ENCODE peak calls at places on chromosomes 6 and 20, in eight cellular contexts. Q is GM12878, R is A549, E is HCT116, T is GM23338, V is K562, M is HL-60, O is HepG2. U is an unnamed sample.

GRCh38 chr20:1033751-1034419 is 31.8 kb upstream of the RSPO4 start:
- DNase-seq in Q (no peak), R (no peak), E (no peak), T (no peak), V (peak; percentile 21), M (peak; percentile 43), O (no peak), U (no peak)

GRCh38 chr6:34132486-34133185 is 13.3 kb downstream of the GRM4 start:
- DNase-seq in Q (no peak), R (peak; percentile 21), E (no peak), T (peak; percentile 88), V (peak; percentile 86), M (no peak), O (peak; percentile 17), U (no peak)

GRCh38 chr6:53496797-53497196 is 48.1 kb downstream of the GCLC start:
- DNase-seq in Q (no peak), R (peak; percentile 32), E (no peak), T (no peak), V (no peak), M (no peak), O (no peak), U (peak; percentile 8)

GRCh38 chr20:34891166-34892062 is 15.0 kb downstream of the ACSS2 start:
- DNase-seq in Q (no peak), R (no peak), E (peak; percentile 64), T (no peak), V (no peak), M (peak; percentile 67), O (no peak), U (peak; percentile 70)

GRCh38 chr6:108942556-108943492 is 94.6 kb downstream of the ARMC2 start:
- DNase-seq in Q (no peak), R (no peak), E (no peak), T (no peak), V (no peak), M (no peak), O (no peak), U (no peak)

GRCh38 chr20:32278199-32278643 is 770 bp downstream of the KIF3B start:
- DNase-seq in Q (peak; percentile 67), R (no peak), E (no peak), T (no peak), V (no peak), M (no peak), O (no peak), U (no peak)

GRCh38 chr6:54595844-54596243 is 250.7 kb upstream of the FAM83B start:
- DNase-seq in Q (no peak), R (no peak), E (no peak), T (no peak), V (no peak), M (no peak), O (no peak), U (no peak)

GRCh38 chr6:120112980-120113379 is 763.4 kb upstream of the MAN1A1 start:
- DNase-seq in Q (no peak), R (no peak), E (no peak), T (no peak), V (no peak), M (no peak), O (no peak), U (no peak)

GRCh38 chr20:63942250-63943006 is 13.8 kb downstream of the UCKL1 start:
- DNase-seq in Q (no peak), R (no peak), E (no peak), T (peak; percentile 96), V (peak; percentile 77), M (peak; percentile 52), O (no peak), U (no peak)
- TF ChIP-seq REST in Q (no peak), R (no peak), E (no peak), T (no peak), V (no peak), M (no peak), O (no peak), U (no peak)

DNA sequence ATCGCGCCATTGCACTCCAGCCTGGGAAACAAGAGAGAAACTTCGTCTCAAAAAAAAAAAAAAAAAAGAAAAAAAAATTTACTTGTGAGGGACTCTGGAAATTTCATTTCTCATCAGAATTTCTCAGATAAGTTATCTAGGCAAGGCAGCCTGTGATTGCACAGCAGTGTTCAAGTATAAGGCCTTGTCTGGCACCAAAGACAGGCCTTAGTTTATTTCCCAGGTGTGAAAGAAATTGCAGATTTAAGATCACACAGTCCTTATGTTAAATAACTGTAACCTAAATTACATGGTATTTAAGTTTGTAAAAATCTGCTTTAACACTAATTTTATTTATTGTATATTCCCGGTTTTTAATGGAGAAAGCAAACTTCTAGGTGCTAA is 34.8 kb downstream of the HFE start:
- DNase-seq in Q (no peak), R (no peak), E (no peak), T (no peak), V (no peak), M (no peak), O (no peak), U (no peak)
- H3K4me3 ChIP-seq in Q (peak overlapping the region; percentile 64), R (peak overlapping the region; percentile 40), E (no peak overlapping the region), T (peak overlapping the region; percentile 61), V (peak overlapping the region; percentile 72), M (no peak overlapping the region), O (peak overlapping the region; percentile 83), U (peak overlapping the region; percentile 82)

GRCh38 chr6:36094786-36095496 is 35.4 kb upstream of the MAPK13 start:
- DNase-seq in Q (peak; percentile 33), R (peak; percentile 55), E (peak; percentile 47), T (peak; percentile 88), V (peak; percentile 85), M (peak; percentile 54), O (peak; percentile 81), U (peak; percentile 42)
- TF ChIP-seq REST in Q (no peak), R (no peak), E (no peak), T (no peak), V (no peak), M (no peak), O (no peak), U (no peak)

DNA sequence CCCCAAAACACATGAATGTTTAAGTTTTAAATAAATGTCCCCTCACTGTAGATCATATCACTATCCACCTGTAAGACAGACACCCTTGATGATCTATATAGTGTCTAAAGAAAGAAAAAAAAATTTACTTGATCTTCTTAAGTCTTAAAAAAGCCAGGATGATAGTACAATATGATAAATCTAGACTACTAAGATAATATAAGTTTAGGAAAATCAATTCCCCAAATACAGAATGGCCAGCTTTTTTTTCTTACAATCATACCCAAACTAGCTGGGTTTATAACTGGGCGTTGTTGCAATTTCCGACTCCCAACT is 14.4 kb downstream of the ZNF217 start:
- DNase-seq in Q (no peak), R (no peak), E (no peak), T (no peak), V (no peak), M (no peak), O (no peak), U (no peak)
- H3K4me3 ChIP-seq in Q (peak overlapping the region; percentile 79), R (peak overlapping the region; percentile 21), E (no peak overlapping the region), T (no peak overlapping the region), V (no peak overlapping the region), M (peak overlapping the region; percentile 39), O (peak overlapping the region; percentile 43), U (peak overlapping the region; percentile 66)

GRCh38 chr20:9977629-9978028 is 57.2 kb upstream of the ANKEF1 start:
- DNase-seq in Q (no peak), R (no peak), E (peak; percentile 80), T (no peak), V (no peak), M (no peak), O (peak; percentile 10), U (no peak)

GRCh38 chr20:9985281-9985680 is 49.5 kb upstream of the ANKEF1 start:
- DNase-seq in Q (no peak), R (no peak), E (no peak), T (no peak), V (no peak), M (no peak), O (no peak), U (no peak)

GRCh38 chr20:9978395-9979004 is 56.3 kb upstream of the ANKEF1 start:
- DNase-seq in Q (peak; percentile 41), R (peak; percentile 63), E (peak; percentile 79), T (peak; percentile 81), V (peak; percentile 6), M (peak; percentile 12), O (peak; percentile 82), U (peak; percentile 84)

GRCh38 chr20:9985773-9986172 is 49.0 kb upstream of the ANKEF1 start:
- DNase-seq in Q (no peak), R (no peak), E (no peak), T (no peak), V (no peak), M (no peak), O (no peak), U (no peak)

GRCh38 chr20:9981834-9982233 is 53.0 kb upstream of the ANKEF1 start:
- DNase-seq in Q (no peak), R (no peak), E (no peak), T (no peak), V (no peak), M (no peak), O (no peak), U (no peak)
- TF ChIP-seq REST in Q (no peak), R (no peak), E (no peak), T (no peak), V (no peak), M (no peak), O (no peak), U (no peak)

GRCh38 chr20:62824476-62825287 is 7.8 kb downstream of the COL9A3 start:
- DNase-seq in Q (no peak), R (no peak), E (no peak), T (peak; percentile 76), V (peak; percentile 77), M (no peak), O (peak; percentile 62), U (no peak)
- H3K4me3 ChIP-seq in Q (peak overlapping the region; percentile 6), R (peak overlapping the region; percentile 28), E (peak overlapping the region; percentile 2), T (no peak overlapping the region), V (peak overlapping the region; percentile 16), M (no peak overlapping the region), O (peak overlapping the region; percentile 71), U (no peak overlapping the region)

U was measured in Panc1.